ENCODE peak calls at places on chromosome 10, in eight cellular contexts. One of them, this sample, is unnamed.

GRCh38 chr10:127535802-127536515 is 13.2 kb upstream of the NPS start:
- DNase-seq in stimulated activated CD4-positive, alpha-beta T cell treated with anti-CD3 and anti-CD28 coated beads, Interleukin-12 subunit alpha, Interleukin-12 subunit beta, amount 100 ng/mL, for 24 hours: no peak
- DNase-seq in SW 1271: no peak
- DNase-seq in ovary: no peak
- DNase-seq in stimulated activated CD8-positive, alpha-beta memory T cell treated with anti-CD3 and anti-CD28 coated beads, Interleukin-12 subunit alpha, Interleukin-12 subunit beta, amount 100 ng/mL, for 1 hour: no peak
- DNase-seq in activated CD4-positive, alpha-beta T cell treated with anti-CD3 and anti-CD28 coated beads for 24 hours: no peak
- DNase-seq in tibial artery: no peak
- DNase-seq in foreskin fibroblast: no peak
- DNase-seq in this sample: no peak

GRCh38 chr10:51759896-51760534 is 60.6 kb upstream of the CSTF2T start:
- DNase-seq in activated CD4-positive, alpha-beta T cell treated with anti-CD3 and anti-CD28 coated beads for 24 hours: no peak
- DNase-seq in tibial artery: no peak
- DNase-seq in SW 1271: no peak
- DNase-seq in ovary: no peak
- DNase-seq in stimulated activated CD8-positive, alpha-beta memory T cell treated with anti-CD3 and anti-CD28 coated beads, Interleukin-12 subunit alpha, Interleukin-12 subunit beta, amount 100 ng/mL, for 1 hour: no peak
- DNase-seq in stimulated activated CD4-positive, alpha-beta T cell treated with anti-CD3 and anti-CD28 coated beads, Interleukin-12 subunit alpha, Interleukin-12 subunit beta, amount 100 ng/mL, for 24 hours: no peak
- DNase-seq in foreskin fibroblast: no peak
- DNase-seq in this sample: no peak

GRCh38 chr10:22429146-22429545 is 83.8 kb downstream of the SPAG6 start:
- DNase-seq in foreskin fibroblast: no peak
- DNase-seq in stimulated activated CD4-positive, alpha-beta T cell treated with anti-CD3 and anti-CD28 coated beads, Interleukin-12 subunit alpha, Interleukin-12 subunit beta, amount 100 ng/mL, for 24 hours: no peak
- DNase-seq in SW 1271: no peak
- DNase-seq in ovary: no peak
- DNase-seq in stimulated activated CD8-positive, alpha-beta memory T cell treated with anti-CD3 and anti-CD28 coated beads, Interleukin-12 subunit alpha, Interleukin-12 subunit beta, amount 100 ng/mL, for 1 hour: no peak
- DNase-seq in tibial artery: no peak
- DNase-seq in activated CD4-positive, alpha-beta T cell treated with anti-CD3 and anti-CD28 coated beads for 24 hours: no peak
- DNase-seq in this sample: no peak

GRCh38 chr10:12321641-12322040 is 27.7 kb upstream of the CAMK1D start:
- DNase-seq in ovary: no peak
- DNase-seq in stimulated activated CD8-positive, alpha-beta memory T cell treated with anti-CD3 and anti-CD28 coated beads, Interleukin-12 subunit alpha, Interleukin-12 subunit beta, amount 100 ng/mL, for 1 hour: no peak
- DNase-seq in stimulated activated CD4-positive, alpha-beta T cell treated with anti-CD3 and anti-CD28 coated beads, Interleukin-12 subunit alpha, Interleukin-12 subunit beta, amount 100 ng/mL, for 24 hours: no peak
- DNase-seq in foreskin fibroblast: no peak
- DNase-seq in SW 1271: no peak
- DNase-seq in activated CD4-positive, alpha-beta T cell treated with anti-CD3 and anti-CD28 coated beads for 24 hours: no peak
- DNase-seq in tibial artery: no peak
- DNase-seq in this sample: no peak

GRCh38 chr10:122435212-122435827 is 19.1 kb upstream of the ARMS2 start:
- DNase-seq in ovary: no peak
- DNase-seq in stimulated activated CD4-positive, alpha-beta T cell treated with anti-CD3 and anti-CD28 coated beads, Interleukin-12 subunit alpha, Interleukin-12 subunit beta, amount 100 ng/mL, for 24 hours: no peak
- DNase-seq in foreskin fibroblast: peak; percentile 26
- DNase-seq in tibial artery: no peak
- DNase-seq in SW 1271: no peak
- DNase-seq in activated CD4-positive, alpha-beta T cell treated with anti-CD3 and anti-CD28 coated beads for 24 hours: no peak
- DNase-seq in stimulated activated CD8-positive, alpha-beta memory T cell treated with anti-CD3 and anti-CD28 coated beads, Interleukin-12 subunit alpha, Interleukin-12 subunit beta, amount 100 ng/mL, for 1 hour: no peak
- DNase-seq in this sample: peak; percentile 44

GRCh38 chr10:77941790-77942189 is 15.2 kb upstream of the DLG5 start:
- DNase-seq in tibial artery: no peak
- DNase-seq in SW 1271: no peak
- DNase-seq in stimulated activated CD4-positive, alpha-beta T cell treated with anti-CD3 and anti-CD28 coated beads, Interleukin-12 subunit alpha, Interleukin-12 subunit beta, amount 100 ng/mL, for 24 hours: no peak
- DNase-seq in foreskin fibroblast: no peak
- DNase-seq in ovary: no peak
- DNase-seq in activated CD4-positive, alpha-beta T cell treated with anti-CD3 and anti-CD28 coated beads for 24 hours: no peak
- DNase-seq in stimulated activated CD8-positive, alpha-beta memory T cell treated with anti-CD3 and anti-CD28 coated beads, Interleukin-12 subunit alpha, Interleukin-12 subunit beta, amount 100 ng/mL, for 1 hour: no peak
- DNase-seq in this sample: no peak

GRCh38 chr10:50740351-50740688 is 584 bp downstream of the ASAH2B start:
- DNase-seq in stimulated activated CD4-positive, alpha-beta T cell treated with anti-CD3 and anti-CD28 coated beads, Interleukin-12 subunit alpha, Interleukin-12 subunit beta, amount 100 ng/mL, for 24 hours: peak; percentile 22
- DNase-seq in foreskin fibroblast: peak; percentile 49
- DNase-seq in activated CD4-positive, alpha-beta T cell treated with anti-CD3 and anti-CD28 coated beads for 24 hours: no peak
- DNase-seq in tibial artery: no peak
- DNase-seq in ovary: no peak
- DNase-seq in stimulated activated CD8-positive, alpha-beta memory T cell treated with anti-CD3 and anti-CD28 coated beads, Interleukin-12 subunit alpha, Interleukin-12 subunit beta, amount 100 ng/mL, for 1 hour: no peak
- DNase-seq in SW 1271: peak; percentile 9
- DNase-seq in this sample: no peak

GRCh38 chr10:33115720-33116119 is 157.7 kb upstream of the ITGB1 start:
- DNase-seq in activated CD4-positive, alpha-beta T cell treated with anti-CD3 and anti-CD28 coated beads for 24 hours: no peak
- DNase-seq in stimulated activated CD8-positive, alpha-beta memory T cell treated with anti-CD3 and anti-CD28 coated beads, Interleukin-12 subunit alpha, Interleukin-12 subunit beta, amount 100 ng/mL, for 1 hour: no peak
- DNase-seq in tibial artery: no peak
- DNase-seq in ovary: no peak
- DNase-seq in foreskin fibroblast: no peak
- DNase-seq in stimulated activated CD4-positive, alpha-beta T cell treated with anti-CD3 and anti-CD28 coated beads, Interleukin-12 subunit alpha, Interleukin-12 subunit beta, amount 100 ng/mL, for 24 hours: no peak
- DNase-seq in SW 1271: no peak
- DNase-seq in this sample: no peak

GRCh38 chr10:110425684-110426293 is 71.9 kb upstream of the DUSP5 start:
- DNase-seq in ovary: no peak
- DNase-seq in foreskin fibroblast: peak; percentile 97
- DNase-seq in activated CD4-positive, alpha-beta T cell treated with anti-CD3 and anti-CD28 coated beads for 24 hours: peak; percentile 23
- DNase-seq in stimulated activated CD4-positive, alpha-beta T cell treated with anti-CD3 and anti-CD28 coated beads, Interleukin-12 subunit alpha, Interleukin-12 subunit beta, amount 100 ng/mL, for 24 hours: peak; percentile 54
- DNase-seq in SW 1271: no peak
- DNase-seq in stimulated activated CD8-positive, alpha-beta memory T cell treated with anti-CD3 and anti-CD28 coated beads, Interleukin-12 subunit alpha, Interleukin-12 subunit beta, amount 100 ng/mL, for 1 hour: no peak
- DNase-seq in tibial artery: no peak
- DNase-seq in this sample: no peak

GRCh38 chr10:30510184-30510931 is 76.4 kb downstream of the MAP3K8 start:
- DNase-seq in tibial artery: peak; percentile 79
- DNase-seq in foreskin fibroblast: no peak
- DNase-seq in SW 1271: no peak
- DNase-seq in stimulated activated CD8-positive, alpha-beta memory T cell treated with anti-CD3 and anti-CD28 coated beads, Interleukin-12 subunit alpha, Interleukin-12 subunit beta, amount 100 ng/mL, for 1 hour: no peak
- DNase-seq in stimulated activated CD4-positive, alpha-beta T cell treated with anti-CD3 and anti-CD28 coated beads, Interleukin-12 subunit alpha, Interleukin-12 subunit beta, amount 100 ng/mL, for 24 hours: peak; percentile 26
- DNase-seq in activated CD4-positive, alpha-beta T cell treated with anti-CD3 and anti-CD28 coated beads for 24 hours: no peak
- DNase-seq in ovary: no peak
- DNase-seq in this sample: no peak

GRCh38 chr10:34102237-34102673 is 712.8 kb downstream of the PARD3 start:
- DNase-seq in stimulated activated CD4-positive, alpha-beta T cell treated with anti-CD3 and anti-CD28 coated beads, Interleukin-12 subunit alpha, Interleukin-12 subunit beta, amount 100 ng/mL, for 24 hours: no peak
- DNase-seq in activated CD4-positive, alpha-beta T cell treated with anti-CD3 and anti-CD28 coated beads for 24 hours: no peak
- DNase-seq in stimulated activated CD8-positive, alpha-beta memory T cell treated with anti-CD3 and anti-CD28 coated beads, Interleukin-12 subunit alpha, Interleukin-12 subunit beta, amount 100 ng/mL, for 1 hour: no peak
- DNase-seq in tibial artery: peak; percentile 74
- DNase-seq in ovary: peak; percentile 68
- DNase-seq in foreskin fibroblast: peak; percentile 68
- DNase-seq in SW 1271: no peak
- DNase-seq in this sample: no peak

GRCh38 chr10:113132651-113133088 is 182.6 kb downstream of the TCF7L2 start:
- DNase-seq in ovary: no peak
- DNase-seq in tibial artery: no peak
- DNase-seq in stimulated activated CD8-positive, alpha-beta memory T cell treated with anti-CD3 and anti-CD28 coated beads, Interleukin-12 subunit alpha, Interleukin-12 subunit beta, amount 100 ng/mL, for 1 hour: no peak
- DNase-seq in foreskin fibroblast: no peak
- DNase-seq in stimulated activated CD4-positive, alpha-beta T cell treated with anti-CD3 and anti-CD28 coated beads, Interleukin-12 subunit alpha, Interleukin-12 subunit beta, amount 100 ng/mL, for 24 hours: no peak
- DNase-seq in activated CD4-positive, alpha-beta T cell treated with anti-CD3 and anti-CD28 coated beads for 24 hours: no peak
- DNase-seq in SW 1271: no peak
- DNase-seq in this sample: no peak

GRCh38 chr10:101001225-101002035 is 1.8 kb downstream of the LZTS2 start:
- DNase-seq in tibial artery: peak; percentile 96
- DNase-seq in foreskin fibroblast: peak; percentile 94
- DNase-seq in stimulated activated CD8-positive, alpha-beta memory T cell treated with anti-CD3 and anti-CD28 coated beads, Interleukin-12 subunit alpha, Interleukin-12 subunit beta, amount 100 ng/mL, for 1 hour: no peak
- DNase-seq in ovary: peak; percentile 87
- DNase-seq in activated CD4-positive, alpha-beta T cell treated with anti-CD3 and anti-CD28 coated beads for 24 hours: no peak
- DNase-seq in SW 1271: no peak
- DNase-seq in stimulated activated CD4-positive, alpha-beta T cell treated with anti-CD3 and anti-CD28 coated beads, Interleukin-12 subunit alpha, Interleukin-12 subunit beta, amount 100 ng/mL, for 24 hours: no peak
- DNase-seq in this sample: peak; percentile 68

GRCh38 chr10:79237801-79238520 is 109.3 kb upstream of the PPIF start:
- DNase-seq in ovary: no peak
- DNase-seq in foreskin fibroblast: no peak
- DNase-seq in tibial artery: no peak
- DNase-seq in stimulated activated CD8-positive, alpha-beta memory T cell treated with anti-CD3 and anti-CD28 coated beads, Interleukin-12 subunit alpha, Interleukin-12 subunit beta, amount 100 ng/mL, for 1 hour: no peak
- DNase-seq in stimulated activated CD4-positive, alpha-beta T cell treated with anti-CD3 and anti-CD28 coated beads, Interleukin-12 subunit alpha, Interleukin-12 subunit beta, amount 100 ng/mL, for 24 hours: no peak
- DNase-seq in activated CD4-positive, alpha-beta T cell treated with anti-CD3 and anti-CD28 coated beads for 24 hours: no peak
- DNase-seq in SW 1271: no peak
- DNase-seq in this sample: no peak

GRCh38 chr10:78342787-78343186 is 309.1 kb downstream of the RPS24 start:
- DNase-seq in foreskin fibroblast: no peak
- DNase-seq in stimulated activated CD8-positive, alpha-beta memory T cell treated with anti-CD3 and anti-CD28 coated beads, Interleukin-12 subunit alpha, Interleukin-12 subunit beta, amount 100 ng/mL, for 1 hour: no peak
- DNase-seq in SW 1271: no peak
- DNase-seq in stimulated activated CD4-positive, alpha-beta T cell treated with anti-CD3 and anti-CD28 coated beads, Interleukin-12 subunit alpha, Interleukin-12 subunit beta, amount 100 ng/mL, for 24 hours: no peak
- DNase-seq in ovary: no peak
- DNase-seq in activated CD4-positive, alpha-beta T cell treated with anti-CD3 and anti-CD28 coated beads for 24 hours: no peak
- DNase-seq in tibial artery: no peak
- DNase-seq in this sample: no peak

GRCh38 chr10:90418869-90419652 is 438.8 kb downstream of the HTR7 start:
- DNase-seq in stimulated activated CD4-positive, alpha-beta T cell treated with anti-CD3 and anti-CD28 coated beads, Interleukin-12 subunit alpha, Interleukin-12 subunit beta, amount 100 ng/mL, for 24 hours: no peak
- DNase-seq in ovary: no peak
- DNase-seq in foreskin fibroblast: peak; percentile 88
- DNase-seq in tibial artery: no peak
- DNase-seq in activated CD4-positive, alpha-beta T cell treated with anti-CD3 and anti-CD28 coated beads for 24 hours: no peak
- DNase-seq in stimulated activated CD8-positive, alpha-beta memory T cell treated with anti-CD3 and anti-CD28 coated beads, Interleukin-12 subunit alpha, Interleukin-12 subunit beta, amount 100 ng/mL, for 1 hour: no peak
- DNase-seq in SW 1271: peak; percentile 16
- DNase-seq in this sample: peak; percentile 51

GRCh38 chr10:127999801-128000200 is 92.9 kb downstream of the PTPRE start:
- DNase-seq in tibial artery: no peak
- DNase-seq in foreskin fibroblast: no peak
- DNase-seq in stimulated activated CD8-positive, alpha-beta memory T cell treated with anti-CD3 and anti-CD28 coated beads, Interleukin-12 subunit alpha, Interleukin-12 subunit beta, amount 100 ng/mL, for 1 hour: no peak
- DNase-seq in stimulated activated CD4-positive, alpha-beta T cell treated with anti-CD3 and anti-CD28 coated beads, Interleukin-12 subunit alpha, Interleukin-12 subunit beta, amount 100 ng/mL, for 24 hours: no peak
- DNase-seq in activated CD4-positive, alpha-beta T cell treated with anti-CD3 and anti-CD28 coated beads for 24 hours: no peak
- DNase-seq in SW 1271: no peak
- DNase-seq in ovary: no peak
- DNase-seq in this sample: no peak

GRCh38 chr10:22699976-22700375 is 14.4 kb downstream of the PIP4K2A start:
- DNase-seq in SW 1271: no peak
- DNase-seq in stimulated activated CD4-positive, alpha-beta T cell treated with anti-CD3 and anti-CD28 coated beads, Interleukin-12 subunit alpha, Interleukin-12 subunit beta, amount 100 ng/mL, for 24 hours: no peak
- DNase-seq in activated CD4-positive, alpha-beta T cell treated with anti-CD3 and anti-CD28 coated beads for 24 hours: no peak
- DNase-seq in ovary: no peak
- DNase-seq in foreskin fibroblast: no peak
- DNase-seq in stimulated activated CD8-positive, alpha-beta memory T cell treated with anti-CD3 and anti-CD28 coated beads, Interleukin-12 subunit alpha, Interleukin-12 subunit beta, amount 100 ng/mL, for 1 hour: no peak
- DNase-seq in tibial artery: no peak
- DNase-seq in this sample: no peak

GRCh38 chr10:52961298-52961697 is 188.7 kb upstream of the MBL2 start:
- DNase-seq in SW 1271: no peak
- DNase-seq in stimulated activated CD8-positive, alpha-beta memory T cell treated with anti-CD3 and anti-CD28 coated beads, Interleukin-12 subunit alpha, Interleukin-12 subunit beta, amount 100 ng/mL, for 1 hour: no peak
- DNase-seq in ovary: no peak
- DNase-seq in stimulated activated CD4-positive, alpha-beta T cell treated with anti-CD3 and anti-CD28 coated beads, Interleukin-12 subunit alpha, Interleukin-12 subunit beta, amount 100 ng/mL, for 24 hours: no peak
- DNase-seq in activated CD4-positive, alpha-beta T cell treated with anti-CD3 and anti-CD28 coated beads for 24 hours: no peak
- DNase-seq in tibial artery: no peak
- DNase-seq in foreskin fibroblast: no peak
- DNase-seq in this sample: no peak

GRCh38 chr10:91051834-91052233 is 130.9 kb upstream of the ANKRD1 start:
- DNase-seq in stimulated activated CD4-positive, alpha-beta T cell treated with anti-CD3 and anti-CD28 coated beads, Interleukin-12 subunit alpha, Interleukin-12 subunit beta, amount 100 ng/mL, for 24 hours: no peak
- DNase-seq in tibial artery: peak; percentile 75
- DNase-seq in activated CD4-positive, alpha-beta T cell treated with anti-CD3 and anti-CD28 coated beads for 24 hours: no peak
- DNase-seq in foreskin fibroblast: no peak
- DNase-seq in SW 1271: no peak
- DNase-seq in ovary: peak; percentile 58
- DNase-seq in stimulated activated CD8-positive, alpha-beta memory T cell treated with anti-CD3 and anti-CD28 coated beads, Interleukin-12 subunit alpha, Interleukin-12 subunit beta, amount 100 ng/mL, for 1 hour: no peak
- DNase-seq in this sample: no peak

GRCh38 chr10:80359644-80360043 is 3.1 kb downstream of the DYDC2 start:
- DNase-seq in stimulated activated CD8-positive, alpha-beta memory T cell treated with anti-CD3 and anti-CD28 coated beads, Interleukin-12 subunit alpha, Interleukin-12 subunit beta, amount 100 ng/mL, for 1 hour: no peak
- DNase-seq in ovary: no peak
- DNase-seq in stimulated activated CD4-positive, alpha-beta T cell treated with anti-CD3 and anti-CD28 coated beads, Interleukin-12 subunit alpha, Interleukin-12 subunit beta, amount 100 ng/mL, for 24 hours: no peak
- DNase-seq in activated CD4-positive, alpha-beta T cell treated with anti-CD3 and anti-CD28 coated beads for 24 hours: no peak
- DNase-seq in tibial artery: no peak
- DNase-seq in foreskin fibroblast: no peak
- DNase-seq in SW 1271: no peak
- DNase-seq in this sample: no peak

GRCh38 chr10:34473174-34474059 is 341.7 kb downstream of the PARD3 start:
- DNase-seq in activated CD4-positive, alpha-beta T cell treated with anti-CD3 and anti-CD28 coated beads for 24 hours: no peak
- DNase-seq in foreskin fibroblast: no peak
- DNase-seq in stimulated activated CD8-positive, alpha-beta memory T cell treated with anti-CD3 and anti-CD28 coated beads, Interleukin-12 subunit alpha, Interleukin-12 subunit beta, amount 100 ng/mL, for 1 hour: no peak
- DNase-seq in SW 1271: no peak
- DNase-seq in stimulated activated CD4-positive, alpha-beta T cell treated with anti-CD3 and anti-CD28 coated beads, Interleukin-12 subunit alpha, Interleukin-12 subunit beta, amount 100 ng/mL, for 24 hours: no peak
- DNase-seq in tibial artery: no peak
- DNase-seq in ovary: no peak
- DNase-seq in this sample: no peak

GRCh38 chr10:121751191-121751760 is 153.0 kb upstream of the FGFR2 start:
- DNase-seq in stimulated activated CD8-positive, alpha-beta memory T cell treated with anti-CD3 and anti-CD28 coated beads, Interleukin-12 subunit alpha, Interleukin-12 subunit beta, amount 100 ng/mL, for 1 hour: no peak
- DNase-seq in stimulated activated CD4-positive, alpha-beta T cell treated with anti-CD3 and anti-CD28 coated beads, Interleukin-12 subunit alpha, Interleukin-12 subunit beta, amount 100 ng/mL, for 24 hours: no peak
- DNase-seq in foreskin fibroblast: no peak
- DNase-seq in ovary: no peak
- DNase-seq in tibial artery: no peak
- DNase-seq in SW 1271: no peak
- DNase-seq in activated CD4-positive, alpha-beta T cell treated with anti-CD3 and anti-CD28 coated beads for 24 hours: no peak
- DNase-seq in this sample: no peak

GRCh38 chr10:15744217-15744865 is 24.6 kb upstream of the ITGA8 start:
- DNase-seq in tibial artery: peak; percentile 46
- DNase-seq in stimulated activated CD8-positive, alpha-beta memory T cell treated with anti-CD3 and anti-CD28 coated beads, Interleukin-12 subunit alpha, Interleukin-12 subunit beta, amount 100 ng/mL, for 1 hour: peak; percentile 15
- DNase-seq in foreskin fibroblast: peak; percentile 28
- DNase-seq in ovary: no peak
- DNase-seq in stimulated activated CD4-positive, alpha-beta T cell treated with anti-CD3 and anti-CD28 coated beads, Interleukin-12 subunit alpha, Interleukin-12 subunit beta, amount 100 ng/mL, for 24 hours: peak; percentile 38
- DNase-seq in activated CD4-positive, alpha-beta T cell treated with anti-CD3 and anti-CD28 coated beads for 24 hours: no peak
- DNase-seq in SW 1271: no peak
- DNase-seq in this sample: peak; percentile 51

GRCh38 chr10:84337199-84337598 is 8.8 kb downstream of the CCSER2 start:
- DNase-seq in stimulated activated CD4-positive, alpha-beta T cell treated with anti-CD3 and anti-CD28 coated beads, Interleukin-12 subunit alpha, Interleukin-12 subunit beta, amount 100 ng/mL, for 24 hours: no peak
- DNase-seq in SW 1271: no peak
- DNase-seq in tibial artery: no peak
- DNase-seq in ovary: no peak
- DNase-seq in foreskin fibroblast: peak; percentile 51
- DNase-seq in stimulated activated CD8-positive, alpha-beta memory T cell treated with anti-CD3 and anti-CD28 coated beads, Interleukin-12 subunit alpha, Interleukin-12 subunit beta, amount 100 ng/mL, for 1 hour: no peak
- DNase-seq in activated CD4-positive, alpha-beta T cell treated with anti-CD3 and anti-CD28 coated beads for 24 hours: no peak
- DNase-seq in this sample: no peak

GRCh38 chr10:4708123-4708759 is 117.8 kb upstream of the AKR1E2 start:
- DNase-seq in ovary: no peak
- DNase-seq in stimulated activated CD4-positive, alpha-beta T cell treated with anti-CD3 and anti-CD28 coated beads, Interleukin-12 subunit alpha, Interleukin-12 subunit beta, amount 100 ng/mL, for 24 hours: no peak
- DNase-seq in stimulated activated CD8-positive, alpha-beta memory T cell treated with anti-CD3 and anti-CD28 coated beads, Interleukin-12 subunit alpha, Interleukin-12 subunit beta, amount 100 ng/mL, for 1 hour: no peak
- DNase-seq in SW 1271: no peak
- DNase-seq in foreskin fibroblast: no peak
- DNase-seq in activated CD4-positive, alpha-beta T cell treated with anti-CD3 and anti-CD28 coated beads for 24 hours: no peak
- DNase-seq in tibial artery: no peak
- DNase-seq in this sample: no peak

GRCh38 chr10:78065616-78066410 is 32.1 kb downstream of the RPS24 start:
- DNase-seq in SW 1271: no peak
- DNase-seq in tibial artery: peak; percentile 25
- DNase-seq in activated CD4-positive, alpha-beta T cell treated with anti-CD3 and anti-CD28 coated beads for 24 hours: no peak
- DNase-seq in ovary: no peak
- DNase-seq in stimulated activated CD4-positive, alpha-beta T cell treated with anti-CD3 and anti-CD28 coated beads, Interleukin-12 subunit alpha, Interleukin-12 subunit beta, amount 100 ng/mL, for 24 hours: no peak
- DNase-seq in foreskin fibroblast: no peak
- DNase-seq in stimulated activated CD8-positive, alpha-beta memory T cell treated with anti-CD3 and anti-CD28 coated beads, Interleukin-12 subunit alpha, Interleukin-12 subunit beta, amount 100 ng/mL, for 1 hour: no peak
- DNase-seq in this sample: no peak

GRCh38 chr10:107548301-107548700 is 383.8 kb upstream of the SORCS1 start:
- DNase-seq in SW 1271: no peak
- DNase-seq in ovary: no peak
- DNase-seq in stimulated activated CD4-positive, alpha-beta T cell treated with anti-CD3 and anti-CD28 coated beads, Interleukin-12 subunit alpha, Interleukin-12 subunit beta, amount 100 ng/mL, for 24 hours: no peak
- DNase-seq in tibial artery: no peak
- DNase-seq in foreskin fibroblast: peak; percentile 52
- DNase-seq in stimulated activated CD8-positive, alpha-beta memory T cell treated with anti-CD3 and anti-CD28 coated beads, Interleukin-12 subunit alpha, Interleukin-12 subunit beta, amount 100 ng/mL, for 1 hour: no peak
- DNase-seq in activated CD4-positive, alpha-beta T cell treated with anti-CD3 and anti-CD28 coated beads for 24 hours: no peak
- DNase-seq in this sample: no peak

GRCh38 chr10:35696888-35697287 is 54.8 kb upstream of the FZD8 start:
- DNase-seq in activated CD4-positive, alpha-beta T cell treated with anti-CD3 and anti-CD28 coated beads for 24 hours: no peak
- DNase-seq in stimulated activated CD4-positive, alpha-beta T cell treated with anti-CD3 and anti-CD28 coated beads, Interleukin-12 subunit alpha, Interleukin-12 subunit beta, amount 100 ng/mL, for 24 hours: no peak
- DNase-seq in stimulated activated CD8-positive, alpha-beta memory T cell treated with anti-CD3 and anti-CD28 coated beads, Interleukin-12 subunit alpha, Interleukin-12 subunit beta, amount 100 ng/mL, for 1 hour: no peak
- DNase-seq in SW 1271: no peak
- DNase-seq in ovary: no peak
- DNase-seq in tibial artery: no peak
- DNase-seq in foreskin fibroblast: no peak
- DNase-seq in this sample: no peak

GRCh38 chr10:1531883-1532597 is 205.3 kb downstream of the ADARB2 start:
- DNase-seq in SW 1271: no peak
- DNase-seq in foreskin fibroblast: no peak
- DNase-seq in stimulated activated CD4-positive, alpha-beta T cell treated with anti-CD3 and anti-CD28 coated beads, Interleukin-12 subunit alpha, Interleukin-12 subunit beta, amount 100 ng/mL, for 24 hours: no peak
- DNase-seq in tibial artery: no peak
- DNase-seq in stimulated activated CD8-positive, alpha-beta memory T cell treated with anti-CD3 and anti-CD28 coated beads, Interleukin-12 subunit alpha, Interleukin-12 subunit beta, amount 100 ng/mL, for 1 hour: no peak
- DNase-seq in ovary: no peak
- DNase-seq in activated CD4-positive, alpha-beta T cell treated with anti-CD3 and anti-CD28 coated beads for 24 hours: no peak
- DNase-seq in this sample: no peak

GRCh38 chr10:84355106-84355505 is 26.7 kb downstream of the CCSER2 start:
- DNase-seq in foreskin fibroblast: no peak
- DNase-seq in tibial artery: no peak
- DNase-seq in ovary: no peak
- DNase-seq in stimulated activated CD8-positive, alpha-beta memory T cell treated with anti-CD3 and anti-CD28 coated beads, Interleukin-12 subunit alpha, Interleukin-12 subunit beta, amount 100 ng/mL, for 1 hour: no peak
- DNase-seq in stimulated activated CD4-positive, alpha-beta T cell treated with anti-CD3 and anti-CD28 coated beads, Interleukin-12 subunit alpha, Interleukin-12 subunit beta, amount 100 ng/mL, for 24 hours: no peak
- DNase-seq in SW 1271: no peak
- DNase-seq in activated CD4-positive, alpha-beta T cell treated with anti-CD3 and anti-CD28 coated beads for 24 hours: no peak
- DNase-seq in this sample: no peak

GRCh38 chr10:100043344-100043743 is 33.6 kb upstream of the DNMBP start:
- DNase-seq in stimulated activated CD4-positive, alpha-beta T cell treated with anti-CD3 and anti-CD28 coated beads, Interleukin-12 subunit alpha, Interleukin-12 subunit beta, amount 100 ng/mL, for 24 hours: no peak
- DNase-seq in ovary: no peak
- DNase-seq in foreskin fibroblast: no peak
- DNase-seq in stimulated activated CD8-positive, alpha-beta memory T cell treated with anti-CD3 and anti-CD28 coated beads, Interleukin-12 subunit alpha, Interleukin-12 subunit beta, amount 100 ng/mL, for 1 hour: no peak
- DNase-seq in SW 1271: no peak
- DNase-seq in tibial artery: no peak
- DNase-seq in activated CD4-positive, alpha-beta T cell treated with anti-CD3 and anti-CD28 coated beads for 24 hours: no peak
- DNase-seq in this sample: no peak

GRCh38 chr10:88232029-88232895 is 350.9 kb downstream of the RNLS start:
- DNase-seq in ovary: peak; percentile 72
- DNase-seq in SW 1271: no peak
- DNase-seq in foreskin fibroblast: peak; percentile 53
- DNase-seq in activated CD4-positive, alpha-beta T cell treated with anti-CD3 and anti-CD28 coated beads for 24 hours: no peak
- DNase-seq in tibial artery: peak; percentile 88
- DNase-seq in stimulated activated CD4-positive, alpha-beta T cell treated with anti-CD3 and anti-CD28 coated beads, Interleukin-12 subunit alpha, Interleukin-12 subunit beta, amount 100 ng/mL, for 24 hours: no peak
- DNase-seq in stimulated activated CD8-positive, alpha-beta memory T cell treated with anti-CD3 and anti-CD28 coated beads, Interleukin-12 subunit alpha, Interleukin-12 subunit beta, amount 100 ng/mL, for 1 hour: no peak
- DNase-seq in this sample: no peak

GRCh38 chr10:29998142-29998808 is 61.1 kb downstream of the JCAD start:
- DNase-seq in SW 1271: peak; percentile 57
- DNase-seq in ovary: peak; percentile 77
- DNase-seq in tibial artery: peak; percentile 77
- DNase-seq in stimulated activated CD4-positive, alpha-beta T cell treated with anti-CD3 and anti-CD28 coated beads, Interleukin-12 subunit alpha, Interleukin-12 subunit beta, amount 100 ng/mL, for 24 hours: peak; percentile 68
- DNase-seq in activated CD4-positive, alpha-beta T cell treated with anti-CD3 and anti-CD28 coated beads for 24 hours: peak; percentile 66
- DNase-seq in foreskin fibroblast: peak; percentile 60
- DNase-seq in stimulated activated CD8-positive, alpha-beta memory T cell treated with anti-CD3 and anti-CD28 coated beads, Interleukin-12 subunit alpha, Interleukin-12 subunit beta, amount 100 ng/mL, for 1 hour: peak; percentile 61
- DNase-seq in this sample: peak; percentile 68